ENCODE peak calls at places on chromosome 14, in four cellular contexts. One of them, this sample, is unnamed.

GRCh38 chr14:58071341-58071740 is 80.7 kb downstream of the ARMH4 start:
- DNase-seq in C1 segment of cervical spinal cord: no peak
- DNase-seq in HL-60: no peak
- DNase-seq in stimulated activated CD8-positive, alpha-beta memory T cell treated with anti-CD3 and anti-CD28 coated beads, Interleukin-4, amount 100 ng/mL, for 1 hour: no peak
- DNase-seq in this sample: no peak

GRCh38 chr14:95535226-95536021 is 574 bp downstream of the GLRX5 start:
- DNase-seq in C1 segment of cervical spinal cord: no peak
- DNase-seq in HL-60: no peak
- DNase-seq in stimulated activated CD8-positive, alpha-beta memory T cell treated with anti-CD3 and anti-CD28 coated beads, Interleukin-4, amount 100 ng/mL, for 1 hour: no peak
- DNase-seq in this sample: no peak

GRCh38 chr14:34711169-34711568 is 3.2 kb downstream of the CFL2 start:
- DNase-seq in C1 segment of cervical spinal cord: no peak
- DNase-seq in HL-60: no peak
- DNase-seq in stimulated activated CD8-positive, alpha-beta memory T cell treated with anti-CD3 and anti-CD28 coated beads, Interleukin-4, amount 100 ng/mL, for 1 hour: no peak
- DNase-seq in this sample: no peak

GRCh38 chr14:39474416-39474911 is 42.2 kb upstream of the FBXO33 start:
- DNase-seq in C1 segment of cervical spinal cord: no peak
- DNase-seq in HL-60: no peak
- DNase-seq in stimulated activated CD8-positive, alpha-beta memory T cell treated with anti-CD3 and anti-CD28 coated beads, Interleukin-4, amount 100 ng/mL, for 1 hour: no peak
- DNase-seq in this sample: no peak

GRCh38 chr14:61388173-61388975 is 67.0 kb downstream of the PRKCH start:
- DNase-seq in C1 segment of cervical spinal cord: no peak
- DNase-seq in HL-60: no peak
- DNase-seq in stimulated activated CD8-positive, alpha-beta memory T cell treated with anti-CD3 and anti-CD28 coated beads, Interleukin-4, amount 100 ng/mL, for 1 hour: no peak
- DNase-seq in this sample: no peak

GRCh38 chr14:68522510-68523325 is 270.1 kb downstream of the ZFP36L1 start:
- DNase-seq in C1 segment of cervical spinal cord: no peak
- DNase-seq in HL-60: no peak
- DNase-seq in stimulated activated CD8-positive, alpha-beta memory T cell treated with anti-CD3 and anti-CD28 coated beads, Interleukin-4, amount 100 ng/mL, for 1 hour: no peak
- DNase-seq in this sample: no peak

GRCh38 chr14:95227279-95227860 is 70.0 kb upstream of the DICER1 start:
- DNase-seq in C1 segment of cervical spinal cord: no peak
- DNase-seq in HL-60: no peak
- DNase-seq in stimulated activated CD8-positive, alpha-beta memory T cell treated with anti-CD3 and anti-CD28 coated beads, Interleukin-4, amount 100 ng/mL, for 1 hour: no peak
- DNase-seq in this sample: no peak

GRCh38 chr14:21307641-21308040 is 27.8 kb downstream of the RPGRIP1 start:
- DNase-seq in C1 segment of cervical spinal cord: no peak
- DNase-seq in HL-60: no peak
- DNase-seq in stimulated activated CD8-positive, alpha-beta memory T cell treated with anti-CD3 and anti-CD28 coated beads, Interleukin-4, amount 100 ng/mL, for 1 hour: no peak
- DNase-seq in this sample: no peak

GRCh38 chr14:93047187-93047586 is 68.5 kb downstream of the ITPK1 start:
- DNase-seq in C1 segment of cervical spinal cord: no peak
- DNase-seq in HL-60: no peak
- DNase-seq in stimulated activated CD8-positive, alpha-beta memory T cell treated with anti-CD3 and anti-CD28 coated beads, Interleukin-4, amount 100 ng/mL, for 1 hour: no peak
- DNase-seq in this sample: no peak

GRCh38 chr14:23015618-23016017 is 5.7 kb upstream of the C14orf93 start:
- DNase-seq in C1 segment of cervical spinal cord: no peak
- DNase-seq in HL-60: no peak
- DNase-seq in stimulated activated CD8-positive, alpha-beta memory T cell treated with anti-CD3 and anti-CD28 coated beads, Interleukin-4, amount 100 ng/mL, for 1 hour: no peak
- DNase-seq in this sample: no peak

GRCh38 chr14:34794217-34794616 is 79.8 kb upstream of the CFL2 start:
- DNase-seq in C1 segment of cervical spinal cord: no peak
- DNase-seq in HL-60: no peak
- DNase-seq in stimulated activated CD8-positive, alpha-beta memory T cell treated with anti-CD3 and anti-CD28 coated beads, Interleukin-4, amount 100 ng/mL, for 1 hour: no peak
- DNase-seq in this sample: no peak

This sample was measured in pulmonary artery endothelial cell.